ENCODE peak calls at places on chromosomes 11 and 22, in seven cellular contexts. C, G, B, F, D, W and O are unnamed samples.

GRCh38 chr22:40805239-40805638 is 13.9 kb downstream of the SLC25A17 start:
- DNase-seq in C (no peak), D (no peak), F (no peak), B (no peak), W (no peak), G (no peak), O (no peak)

GRCh38 chr11:8566613-8567210 is 27.3 kb downstream of the STK33 start:
- DNase-seq in G (no peak), F (no peak), C (no peak), D (no peak), W (peak; percentile 5), B (peak; percentile 8), O (peak; percentile 44)

GRCh38 chr11:35330156-35330889 is 89.0 kb downstream of the SLC1A2 start:
- DNase-seq in D (no peak), C (no peak), W (no peak), F (no peak), B (no peak), G (no peak), O (peak; percentile 34)

GRCh38 chr22:32920032-32920628 is 118.6 kb downstream of the TIMP3 start:
- DNase-seq in D (no peak), G (no peak), C (no peak), B (no peak), W (no peak), F (no peak), O (no peak)

GRCh38 chr11:78763664-78764063 is 189.0 kb upstream of the NARS2 start:
- DNase-seq in W (no peak), B (no peak), C (no peak), F (no peak), D (no peak), G (no peak), O (no peak)

GRCh38 chr22:39616781-39617180 is 46.2 kb downstream of the CACNA1I start:
- DNase-seq in G (no peak), D (no peak), W (no peak), C (no peak), F (no peak), B (no peak), O (no peak)

GRCh38 chr22:30875481-30876215 is 92.9 kb downstream of the MORC2 start:
- DNase-seq in G (no peak), C (no peak), D (no peak), F (no peak), B (no peak), W (no peak), O (no peak)

GRCh38 chr11:122486793-122487495 is 168.6 kb upstream of the UBASH3B start:
- DNase-seq in D (no peak), G (no peak), W (no peak), C (no peak), B (no peak), F (no peak), O (no peak)

GRCh38 chr11:85737738-85738137 is 51.7 kb upstream of the CCDC89 start:
- DNase-seq in F (no peak), D (no peak), G (no peak), C (no peak), W (peak; percentile 23), B (no peak), O (no peak)

GRCh38 chr22:24411256-24412004 is 16.0 kb upstream of the ADORA2A start:
- DNase-seq in C (no peak), B (no peak), W (peak; percentile 2), G (no peak), F (no peak), D (no peak), O (no peak)

GRCh38 chr22:38309614-38310517 is 7.4 kb downstream of the CSNK1E start:
- DNase-seq in B (no peak), W (no peak), G (no peak), C (no peak), D (no peak), F (no peak), O (no peak)

GRCh38 chr22:49139492-49140151 is 688.1 kb downstream of the BRD1 start:
- DNase-seq in F (no peak), G (no peak), B (no peak), D (no peak), W (no peak), C (no peak), O (no peak)

GRCh38 chr11:75499423-75500305 is 26.1 kb downstream of the GDPD5 start:
- DNase-seq in C (no peak), B (no peak), G (no peak), F (no peak), W (no peak), D (no peak), O (no peak)

GRCh38 chr11:68374531-68374930 is 62.1 kb downstream of the LRP5 start:
- DNase-seq in G (no peak), C (no peak), F (no peak), W (no peak), B (no peak), D (no peak), O (no peak)

GRCh38 chr11:5197538-5197937 is 2.9 kb downstream of the OR51V1 start:
- DNase-seq in G (no peak), W (no peak), D (no peak), F (no peak), C (no peak), B (no peak), O (no peak)

GRCh38 chr11:78986305-78986704 is 411.6 kb upstream of the NARS2 start:
- DNase-seq in C (no peak), W (no peak), G (no peak), B (no peak), F (no peak), D (no peak), O (no peak)